ENCODE peak calls at places on chromosomes 13 and 19, in ten cellular contexts. S is WTC11, V is GM13977, F is endothelial cell, Z is nephron progenitor cell, O is endothelial cell of umbilical vein, T is glutamatergic neuron, Y is cardiac muscle cell, H is transverse colon, J is HFFc6. A is an unnamed sample.

GRCh38 chr19:3852614-3853254 is 16.1 kb downstream of the ZFR2 start:
- DNase-seq in S (peak), V (no peak), F (no peak), Z (no peak), O (peak), T (no peak), Y (peak), H (peak), J (peak), A (no peak)

GRCh38 chr13:86681223-86681622 is 882.0 kb upstream of the SLITRK6 start:
- DNase-seq in S (no peak), V (no peak), F (no peak), Z (no peak), O (no peak), T (no peak), Y (no peak), H (no peak), J (no peak), A (no peak)

GRCh38 chr13:24107955-24108614 is 52.4 kb upstream of the SPATA13 start:
- DNase-seq in S (no peak), V (no peak), F (no peak), Z (no peak), O (no peak), T (no peak), Y (peak), H (no peak), J (no peak), A (no peak)

GRCh38 chr13:106534844-106535551 is 464 bp downstream of the EFNB2 start:
- DNase-seq in S (peak), V (peak), F (peak), Z (peak), O (peak), T (peak), Y (peak), H (no peak), J (no peak), A (peak)

GRCh38 chr19:2289714-2290435 is 7.9 kb upstream of the PEAK3 start:
- DNase-seq in S (no peak), V (peak), F (no peak), Z (peak), O (no peak), T (no peak), Y (no peak), H (peak), J (no peak), A (peak)

GRCh38 chr19:55078996-55079395 is 3.3 kb downstream of the EPS8L1 start:
- DNase-seq in S (no peak), V (no peak), F (no peak), Z (no peak), O (no peak), T (no peak), Y (no peak), H (no peak), J (no peak), A (no peak)

GRCh38 chr19:4695224-4695731 is 25.1 kb upstream of the MYDGF start:
- DNase-seq in S (no peak), V (no peak), F (no peak), Z (no peak), O (no peak), T (no peak), Y (no peak), H (no peak), J (no peak), A (no peak)

GRCh38 chr13:110331362-110331761 is 24.3 kb downstream of the COL4A2 start:
- DNase-seq in S (no peak), V (no peak), F (no peak), Z (no peak), O (no peak), T (no peak), Y (peak), H (no peak), J (no peak), A (no peak)

GRCh38 chr13:99198630-99199029 is 2.0 kb upstream of the UBAC2 start:
- DNase-seq in S (no peak), V (no peak), F (no peak), Z (no peak), O (no peak), T (no peak), Y (no peak), H (no peak), J (no peak), A (no peak)

GRCh38 chr13:27375686-27376326 is 48.6 kb upstream of the GTF3A start:
- DNase-seq in S (peak), V (peak), F (peak), Z (peak), O (peak), T (peak), Y (peak), H (peak), J (peak), A (peak)

GRCh38 chr13:37164635-37165034 is 59.2 kb upstream of the CSNK1A1L start:
- DNase-seq in S (no peak), V (no peak), F (no peak), Z (no peak), O (no peak), T (no peak), Y (no peak), H (no peak), J (no peak), A (no peak)

GRCh38 chr19:57227461-57227860 is 3.4 kb upstream of the AURKC start:
- DNase-seq in S (no peak), V (no peak), F (no peak), Z (no peak), O (no peak), T (no peak), Y (no peak), H (no peak), J (no peak), A (no peak)

GRCh38 chr13:50069255-50069654 is 54.0 kb downstream of the KCNRG start:
- DNase-seq in S (no peak), V (no peak), F (no peak), Z (no peak), O (no peak), T (no peak), Y (peak), H (no peak), J (no peak), A (no peak)

GRCh38 chr19:16645140-16645539 is 14.8 kb downstream of the SMIM7 start:
- DNase-seq in S (no peak), V (no peak), F (no peak), Z (no peak), O (no peak), T (no peak), Y (no peak), H (no peak), J (no peak), A (no peak)

GRCh38 chr19:10551698-10552301 is 8.1 kb downstream of the ATG4D start:
- DNase-seq in S (peak), V (peak), F (no peak), Z (no peak), O (no peak), T (no peak), Y (peak), H (peak), J (peak), A (no peak)

GRCh38 chr19:29579308-29579910 is 26.7 kb upstream of the POP4 start:
- DNase-seq in S (no peak), V (no peak), F (no peak), Z (no peak), O (no peak), T (no peak), Y (no peak), H (no peak), J (no peak), A (no peak)

GRCh38 chr13:27170221-27170520 is 1.4 kb downstream of the USP12 start:
- DNase-seq in S (no peak), V (peak), F (no peak), Z (no peak), O (no peak), T (no peak), Y (no peak), H (no peak), J (peak), A (peak)

GRCh38 chr13:24011266-24011665 is 114.0 kb upstream of the C1QTNF9B start:
- DNase-seq in S (no peak), V (no peak), F (no peak), Z (no peak), O (no peak), T (no peak), Y (no peak), H (no peak), J (no peak), A (no peak)

GRCh38 chr19:1237027-1237659 is 662 bp downstream of the CBARP start:
- DNase-seq in S (peak), V (no peak), F (no peak), Z (peak), O (peak), T (no peak), Y (no peak), H (no peak), J (no peak), A (no peak)

GRCh38 chr13:77298403-77298802 is 28.5 kb downstream of the MYCBP2 start:
- DNase-seq in S (no peak), V (peak), F (no peak), Z (no peak), O (no peak), T (no peak), Y (no peak), H (no peak), J (no peak), A (peak)

GRCh38 chr13:46622013-46622917 is 69.3 kb downstream of the LRCH1 start:
- DNase-seq in S (no peak), V (no peak), F (no peak), Z (no peak), O (no peak), T (no peak), Y (no peak), H (no peak), J (no peak), A (no peak)

GRCh38 chr13:88063741-88064140 is 392.6 kb downstream of the SLITRK5 start:
- DNase-seq in S (no peak), V (no peak), F (no peak), Z (no peak), O (no peak), T (no peak), Y (no peak), H (no peak), J (no peak), A (no peak)

GRCh38 chr13:100881291-100881864 is 206.8 kb upstream of the TMTC4 start:
- DNase-seq in S (no peak), V (no peak), F (no peak), Z (no peak), O (no peak), T (no peak), Y (no peak), H (no peak), J (no peak), A (no peak)

GRCh38 chr13:77918391-77919261 is at the start of gene EDNRB:
- DNase-seq in S (peak), V (no peak), F (peak), Z (peak), O (peak), T (peak), Y (peak), H (peak), J (no peak), A (no peak)

GRCh38 chr19:1244693-1245451 is 3.3 kb downstream of the ATP5F1D start:
- DNase-seq in S (no peak), V (no peak), F (no peak), Z (no peak), O (no peak), T (no peak), Y (no peak), H (peak), J (no peak), A (no peak)

GRCh38 chr13:75612354-75612753 is 23.8 kb upstream of the LMO7 start:
- DNase-seq in S (no peak), V (no peak), F (no peak), Z (no peak), O (no peak), T (no peak), Y (no peak), H (no peak), J (no peak), A (no peak)

GRCh38 chr19:53977991-53978731 is 13.3 kb upstream of the CACNG6 start:
- DNase-seq in S (peak), V (no peak), F (peak), Z (peak), O (peak), T (peak), Y (peak), H (no peak), J (peak), A (no peak)

GRCh38 chr13:112996671-112997091 is 27.7 kb downstream of the MCF2L start:
- DNase-seq in S (no peak), V (no peak), F (no peak), Z (no peak), O (no peak), T (no peak), Y (no peak), H (peak), J (no peak), A (no peak)

GRCh38 chr13:106616729-106617128 is 48.8 kb upstream of the ARGLU1 start:
- DNase-seq in S (no peak), V (no peak), F (no peak), Z (no peak), O (no peak), T (no peak), Y (no peak), H (no peak), J (no peak), A (no peak)

GRCh38 chr19:51722492-51722891 is 1.3 kb downstream of the HAS1 start:
- DNase-seq in S (no peak), V (no peak), F (no peak), Z (no peak), O (no peak), T (no peak), Y (no peak), H (no peak), J (no peak), A (no peak)

GRCh38 chr13:76635232-76636021 is 250.8 kb downstream of the KCTD12 start:
- DNase-seq in S (no peak), V (no peak), F (no peak), Z (no peak), O (no peak), T (no peak), Y (no peak), H (no peak), J (no peak), A (no peak)

GRCh38 chr13:113860579-113861432 is 3.1 kb downstream of the GAS6 start:
- DNase-seq in S (peak), V (no peak), F (no peak), Z (peak), O (peak), T (no peak), Y (peak), H (peak), J (no peak), A (no peak)

GRCh38 chr13:99505814-99506269 is 4.6 kb downstream of the TM9SF2 start:
- DNase-seq in S (no peak), V (no peak), F (no peak), Z (no peak), O (peak), T (no peak), Y (peak), H (no peak), J (peak), A (no peak)

GRCh38 chr13:31878955-31879354 is 139.6 kb downstream of the RXFP2 start:
- DNase-seq in S (no peak), V (no peak), F (no peak), Z (no peak), O (no peak), T (no peak), Y (no peak), H (no peak), J (no peak), A (no peak)

GRCh38 chr13:64672751-64673150 is 2557.4 kb downstream of the PCDH9 start:
- DNase-seq in S (no peak), V (no peak), F (no peak), Z (no peak), O (no peak), T (no peak), Y (no peak), H (no peak), J (no peak), A (no peak)

GRCh38 chr19:16206637-16207036 is 8.9 kb downstream of the AP1M1 start:
- DNase-seq in S (peak), V (no peak), F (no peak), Z (no peak), O (no peak), T (no peak), Y (no peak), H (no peak), J (no peak), A (no peak)

GRCh38 chr19:10769533-10770491 is 51.9 kb downstream of the DNM2 start:
- DNase-seq in S (no peak), V (no peak), F (peak), Z (peak), O (peak), T (no peak), Y (peak), H (peak), J (peak), A (no peak)

GRCh38 chr13:28046981-28047380 is 53.4 kb downstream of the FLT3 start:
- DNase-seq in S (no peak), V (no peak), F (no peak), Z (no peak), O (no peak), T (no peak), Y (no peak), H (no peak), J (peak), A (no peak)

DNA sequence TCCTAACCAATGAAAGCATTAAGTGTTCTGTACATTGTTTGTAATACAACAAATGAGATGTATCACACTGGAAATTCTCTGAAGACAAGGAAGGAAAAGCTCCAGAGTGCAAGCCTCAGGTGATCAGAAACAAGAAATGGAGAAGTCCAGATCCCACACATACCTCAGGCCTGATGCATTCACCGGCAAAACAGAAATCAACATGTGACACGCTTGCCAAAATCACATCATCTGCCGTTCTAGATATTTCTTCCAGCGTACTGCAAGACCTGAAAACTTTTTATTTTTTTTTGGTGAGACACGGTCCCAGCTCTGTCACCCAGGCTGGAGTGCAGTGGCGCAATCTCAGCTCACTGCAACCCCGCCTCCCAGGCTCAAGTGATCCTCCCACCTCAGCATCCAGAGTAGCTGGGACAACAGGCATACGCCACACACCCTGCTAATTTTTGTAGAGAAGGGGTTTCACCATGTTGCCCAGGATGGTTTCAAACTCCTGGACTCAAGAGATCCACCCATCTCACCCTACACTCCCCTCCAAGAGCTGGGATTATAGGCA is 48.6 kb downstream of the FOXO1 start:
- DNase-seq in S (no peak), V (no peak), F (no peak), Z (no peak), O (no peak), T (no peak), Y (no peak), H (no peak), J (no peak), A (no peak)
- TF ChIP-seq CTCF in S (no peak), V (no peak), F (no peak), Z (no peak), O (no peak), T (no peak), Y (no peak), H (no peak), J (no peak), A (no peak)

DNA sequence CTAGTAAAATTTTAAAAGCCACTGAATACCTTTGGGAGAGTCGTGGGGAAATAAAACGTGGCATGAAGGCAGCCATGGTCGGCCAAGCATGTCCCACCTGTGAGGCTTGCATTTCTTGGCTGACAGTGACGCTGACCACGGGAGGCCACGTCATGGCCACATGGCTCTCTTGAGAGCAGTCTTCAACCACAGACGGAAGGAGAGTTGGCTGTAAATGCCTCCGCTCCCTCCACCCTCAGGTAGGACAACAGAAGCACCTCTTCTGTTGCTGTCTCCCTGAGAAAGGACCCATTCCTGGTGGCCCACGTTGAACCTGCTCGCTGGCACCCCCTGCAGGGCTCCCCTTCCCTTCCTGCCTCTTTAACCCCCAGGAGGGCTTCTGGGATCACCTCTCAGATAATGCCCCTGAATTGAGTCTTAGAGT is 10.6 kb upstream of the LRRC25 start:
- DNase-seq in S (peak), V (peak), F (peak), Z (peak), O (no peak), T (no peak), Y (no peak), H (peak), J (no peak), A (peak)
- TF ChIP-seq CTCF in S (peak), V (peak), F (peak), Z (peak), O (peak), T (no peak), Y (peak), H (peak), J (peak), A (peak)

DNA sequence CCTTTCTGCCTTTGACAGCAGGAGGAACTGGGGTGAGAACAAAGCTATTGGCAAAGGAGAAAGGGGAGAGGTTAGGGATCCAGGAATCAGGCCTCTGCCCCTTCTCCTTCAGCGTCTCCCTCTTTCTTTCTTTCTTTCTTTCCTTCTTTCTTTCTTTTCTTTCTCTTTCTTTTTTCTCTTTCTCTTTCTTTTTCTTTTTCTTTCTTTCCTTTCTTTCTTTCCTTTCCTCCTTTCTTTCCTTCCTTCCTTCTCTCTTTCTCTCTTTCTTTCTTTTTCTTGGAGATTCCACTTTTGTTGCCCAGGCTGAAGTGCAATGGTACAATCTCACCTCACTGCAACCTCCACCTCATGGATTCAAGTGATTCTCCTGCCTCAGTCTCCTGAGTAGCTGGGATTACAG is 75.6 kb downstream of the TRPM4 start:
- DNase-seq in S (no peak), V (no peak), F (no peak), Z (no peak), O (no peak), T (no peak), Y (no peak), H (no peak), J (no peak), A (no peak)
- TF ChIP-seq CTCF in S (no peak), V (no peak), F (no peak), Z (no peak), O (no peak), T (no peak), Y (no peak), H (no peak), J (no peak), A (no peak)

GRCh38 chr19:33301900-33302174 is 497 bp downstream of the CEBPA start:
- DNase-seq in S (no peak), V (no peak), F (no peak), Z (peak), O (no peak), T (no peak), Y (no peak), H (no peak), J (no peak), A (no peak)

GRCh38 chr19:33302974-33303790 is 848 bp upstream of the CEBPA start:
- DNase-seq in S (peak), V (peak), F (peak), Z (peak), O (peak), T (peak), Y (peak), H (peak), J (no peak), A (no peak)

GRCh38 chr19:33303791-33304759 is 1.7 kb upstream of the CEBPA start:
- DNase-seq in S (no peak), V (peak), F (no peak), Z (no peak), O (no peak), T (no peak), Y (peak), H (peak), J (no peak), A (no peak)

GRCh38 chr19:33301011-33301899 is 1.1 kb downstream of the CEBPA start:
- DNase-seq in S (peak), V (peak), F (peak), Z (peak), O (no peak), T (peak), Y (peak), H (peak), J (no peak), A (no peak)

DNA sequence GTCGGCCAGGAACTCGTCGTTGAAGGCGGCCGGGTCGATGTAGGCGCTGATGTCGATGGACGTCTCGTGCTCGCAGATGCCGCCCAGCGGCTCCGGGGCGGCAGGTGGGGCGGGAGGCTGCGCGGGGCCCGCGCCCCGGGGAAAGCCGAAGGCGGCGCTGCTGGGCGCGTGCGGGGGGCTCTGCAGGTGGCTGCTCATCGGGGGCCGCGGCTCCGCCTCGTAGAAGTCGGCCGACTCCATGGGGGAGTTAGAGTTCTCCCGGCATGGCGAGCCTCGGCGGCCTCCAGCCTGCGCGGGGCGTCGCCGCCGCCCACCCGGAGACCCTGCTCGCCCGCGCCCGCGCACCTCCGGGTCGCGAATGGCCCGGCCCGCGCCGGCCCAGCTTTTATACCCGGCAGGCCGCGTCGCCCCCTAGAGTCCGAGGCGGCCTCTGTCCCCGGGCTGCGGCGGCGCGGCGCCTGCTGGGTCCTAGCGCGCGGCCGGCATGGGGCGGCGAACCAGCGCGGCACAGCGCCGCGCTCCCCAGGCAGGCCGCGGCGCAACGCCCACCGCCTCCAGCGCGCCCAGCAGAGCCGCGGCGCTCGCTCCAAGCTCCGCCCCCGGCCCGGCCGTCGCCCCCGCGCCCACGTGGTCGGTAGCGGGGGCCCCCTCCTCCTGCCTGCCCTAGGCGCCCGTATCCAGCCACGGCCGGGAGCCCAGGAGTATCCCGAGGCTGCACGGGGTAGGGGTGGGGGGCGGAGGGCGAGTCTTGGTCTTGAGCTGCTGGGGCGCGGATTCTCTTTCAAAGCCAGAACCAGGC is at the start of gene CEBPA:
- DNase-seq in S (peak), V (peak), F (peak), Z (peak), O (peak), T (peak), Y (peak), H (peak), J (peak), A (peak)
- TF ChIP-seq CTCF in S (no peak), V (peak), F (peak), Z (no peak), O (peak), T (peak), Y (no peak), H (peak), J (peak), A (peak)

A was measured in GM10248.